ENCODE peak calls at places on chromosomes 13 and 19, in ten cellular contexts. C is tibial nerve, Q is WTC11, K is left lung, L is upper lobe of right lung, P is esophagus squamous epithelium, B is psoas muscle, V is cardiac fibroblast, R is K562, G is fibroblast of lung. I is an unnamed sample.

GRCh38 chr19:5655412-5655811 is 24.9 kb downstream of the MICOS13 start:
- DNase-seq in V (no peak), R (no peak), C (no peak), Q (no peak), P (no peak), G (no peak), L (no peak), B (no peak), K (no peak), I (no peak)

GRCh38 chr13:99617474-99618255 is 116.4 kb downstream of the TM9SF2 start:
- DNase-seq in K (no peak), V (peak), P (no peak), B (no peak), Q (peak), C (peak), G (peak), L (no peak), R (peak), I (no peak)

GRCh38 chr13:95237310-95237870 is 63.9 kb downstream of the ABCC4 start:
- DNase-seq in L (peak), C (no peak), P (no peak), Q (no peak), R (no peak), G (no peak), K (peak), B (no peak), V (no peak), I (no peak)

GRCh38 chr13:29369060-29369743 is 226.3 kb downstream of the SLC7A1 start:
- DNase-seq in B (no peak), Q (no peak), L (no peak), V (peak), K (no peak), G (peak), R (no peak), P (no peak), C (no peak), I (no peak)

GRCh38 chr19:39968789-39969188 is 2.2 kb upstream of the PSMC4 start:
- DNase-seq in G (no peak), Q (no peak), K (no peak), V (no peak), C (no peak), L (no peak), B (no peak), P (no peak), R (no peak), I (no peak)

GRCh38 chr13:67792151-67792665 is 562.1 kb upstream of the PCDH9 start:
- DNase-seq in C (no peak), B (no peak), P (no peak), L (no peak), Q (no peak), K (no peak), R (no peak), V (no peak), G (peak), I (no peak)

GRCh38 chr13:20043207-20043925 is 84.8 kb downstream of the ZMYM2 start:
- DNase-seq in R (no peak), P (no peak), K (peak), L (peak), V (no peak), Q (no peak), C (no peak), B (no peak), G (no peak), I (no peak)

GRCh38 chr19:12325690-12326089 is 7.7 kb downstream of the ZNF563 start:
- DNase-seq in G (no peak), K (no peak), R (no peak), C (no peak), P (no peak), V (no peak), Q (no peak), B (no peak), L (no peak), I (no peak)

GRCh38 chr19:4871711-4872110 is 4.2 kb upstream of the PLIN3 start:
- DNase-seq in P (no peak), L (no peak), K (no peak), C (no peak), R (no peak), G (no peak), Q (no peak), V (no peak), B (no peak), I (no peak)

GRCh38 chr13:46627462-46627861 is 74.5 kb downstream of the LRCH1 start:
- DNase-seq in K (no peak), V (no peak), G (no peak), R (no peak), Q (no peak), P (no peak), L (no peak), C (no peak), B (no peak), I (no peak)

GRCh38 chr13:97834255-97834654 is 119.2 kb upstream of the IPO5 start:
- DNase-seq in Q (no peak), B (no peak), L (no peak), C (no peak), G (no peak), R (no peak), P (no peak), K (no peak), V (no peak), I (no peak)
- TF ChIP-seq CTCF in Q (no peak), B (no peak), L (no peak), C (no peak), G (no peak), R (no peak), P (no peak), K (no peak), V (no peak), I (no peak)

GRCh38 chr13:110788778-110789177 is 75.3 kb downstream of the ING1 start:
- DNase-seq in L (no peak), P (no peak), C (no peak), V (no peak), B (no peak), G (no peak), R (no peak), K (no peak), Q (no peak), I (no peak)
- TF ChIP-seq CTCF in L (no peak), P (no peak), C (no peak), V (no peak), B (no peak), G (no peak), R (no peak), K (no peak), Q (no peak), I (no peak)

GRCh38 chr19:45150731-45151725 is 9.8 kb downstream of the NKPD1 start:
- DNase-seq in C (no peak), P (no peak), L (no peak), Q (no peak), K (no peak), B (no peak), R (no peak), G (no peak), V (no peak), I (no peak)

GRCh38 chr19:45152504-45153338 is 8.1 kb downstream of the NKPD1 start:
- DNase-seq in Q (peak), R (no peak), G (peak), L (peak), K (no peak), P (no peak), C (no peak), V (peak), B (peak), I (no peak)

GRCh38 chr19:45150180-45150579 is 10.6 kb downstream of the NKPD1 start:
- DNase-seq in G (no peak), B (no peak), L (no peak), K (no peak), C (no peak), V (no peak), Q (no peak), P (no peak), R (no peak), I (no peak)

GRCh38 chr19:45153339-45154063 is 7.3 kb downstream of the NKPD1 start:
- DNase-seq in B (peak), P (no peak), L (no peak), Q (peak), R (peak), K (no peak), V (peak), G (peak), C (no peak), I (no peak)

GRCh38 chr19:45151821-45152503 is 8.8 kb downstream of the NKPD1 start:
- DNase-seq in V (no peak), C (no peak), R (no peak), B (no peak), K (no peak), Q (peak), L (no peak), G (no peak), P (no peak), I (no peak)
- TF ChIP-seq CTCF in V (no peak), C (no peak), R (no peak), B (no peak), K (no peak), Q (no peak), L (no peak), G (no peak), P (no peak), I (no peak)

GRCh38 chr13:112969692-112970338 is 801 bp downstream of the MCF2L start:
- DNase-seq in K (no peak), B (peak), C (no peak), L (no peak), V (no peak), R (no peak), Q (no peak), P (no peak), G (no peak), I (no peak)

GRCh38 chr13:112972258-112972657 is 3.2 kb downstream of the MCF2L start:
- DNase-seq in K (no peak), Q (no peak), V (no peak), P (no peak), B (no peak), L (no peak), C (no peak), R (no peak), G (no peak), I (no peak)

GRCh38 chr13:112970552-112971287 is 1.7 kb downstream of the MCF2L start:
- DNase-seq in L (peak), C (no peak), V (no peak), G (no peak), K (no peak), R (no peak), Q (no peak), B (peak), P (no peak), I (no peak)

GRCh38 chr13:112972867-112973576 is 4.0 kb downstream of the MCF2L start:
- DNase-seq in P (no peak), C (no peak), V (no peak), B (peak), Q (no peak), L (peak), K (peak), R (no peak), G (no peak), I (no peak)

DNA sequence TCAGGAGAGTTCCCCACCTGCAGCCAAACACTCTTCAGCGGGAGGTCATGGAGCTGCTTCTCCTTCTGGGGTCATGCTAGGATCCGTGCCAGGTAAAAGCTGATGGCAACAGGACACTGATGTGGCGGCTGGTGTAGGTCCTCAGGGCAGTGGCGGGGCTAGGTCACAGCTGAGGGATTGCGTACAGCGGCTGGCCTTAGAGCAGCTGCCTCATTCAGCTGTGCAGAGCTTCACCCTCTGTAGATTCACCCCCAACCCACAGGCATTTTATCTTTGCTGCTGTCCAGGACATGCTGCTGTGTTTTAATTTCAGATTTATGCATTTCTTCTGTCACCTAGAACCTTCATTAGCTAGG is 2.3 kb downstream of the MCF2L start:
- DNase-seq in R (no peak), Q (no peak), P (no peak), C (no peak), B (peak), L (peak), G (no peak), K (no peak), V (no peak), I (no peak)
- TF ChIP-seq CTCF in R (no peak), Q (no peak), P (no peak), C (no peak), B (no peak), L (no peak), G (no peak), K (no peak), V (no peak), I (no peak)

DNA sequence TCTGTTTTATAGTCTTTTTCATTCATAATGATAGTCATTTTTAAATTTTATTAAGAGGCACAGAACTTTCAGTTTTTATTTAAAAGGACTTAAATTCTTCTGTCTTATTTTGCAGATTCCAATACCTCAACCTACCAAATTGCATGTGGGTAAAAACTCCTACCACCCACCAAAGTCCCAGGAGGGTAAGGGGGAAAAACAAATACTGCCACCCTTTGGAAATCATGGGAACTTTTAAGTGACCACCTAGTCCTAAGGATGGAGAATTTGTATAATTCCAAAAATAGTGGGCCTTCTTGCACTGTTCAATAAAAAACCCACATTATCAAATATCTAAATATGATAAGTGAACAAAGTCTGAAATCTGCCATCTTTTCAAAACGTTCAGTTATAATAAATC is 9.7 kb downstream of the SUPT20H start:
- DNase-seq in R (no peak), C (no peak), V (no peak), P (no peak), Q (no peak), B (no peak), K (no peak), L (no peak), G (no peak), I (no peak)
- TF ChIP-seq CTCF in R (peak), C (no peak), V (peak), P (no peak), Q (peak), B (no peak), K (no peak), L (no peak), G (peak), I (peak)

DNA sequence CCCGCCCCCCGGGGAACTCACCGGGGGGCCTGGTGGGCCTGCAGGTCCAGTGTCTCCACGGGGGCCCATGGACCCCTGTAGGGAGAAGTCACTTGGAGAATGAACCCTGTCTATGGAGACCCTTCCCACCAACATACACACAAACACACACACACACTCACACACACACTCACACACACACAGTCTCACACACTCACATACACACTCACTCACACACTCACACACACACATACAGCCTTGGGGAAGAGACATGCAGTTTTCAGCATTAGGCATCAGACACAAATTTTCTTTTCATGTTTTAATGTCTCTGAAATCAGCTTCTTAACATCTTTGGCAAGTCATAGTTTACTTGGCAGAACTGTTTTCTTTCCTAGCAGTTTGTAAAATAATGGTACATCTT is 31.0 kb upstream of the OLFM2 start:
- DNase-seq in L (no peak), R (no peak), V (no peak), C (no peak), B (no peak), G (no peak), K (no peak), P (no peak), Q (no peak), I (no peak)
- TF ChIP-seq CTCF in L (no peak), R (no peak), V (no peak), C (no peak), B (no peak), G (no peak), K (no peak), P (no peak), Q (no peak), I (no peak)

DNA sequence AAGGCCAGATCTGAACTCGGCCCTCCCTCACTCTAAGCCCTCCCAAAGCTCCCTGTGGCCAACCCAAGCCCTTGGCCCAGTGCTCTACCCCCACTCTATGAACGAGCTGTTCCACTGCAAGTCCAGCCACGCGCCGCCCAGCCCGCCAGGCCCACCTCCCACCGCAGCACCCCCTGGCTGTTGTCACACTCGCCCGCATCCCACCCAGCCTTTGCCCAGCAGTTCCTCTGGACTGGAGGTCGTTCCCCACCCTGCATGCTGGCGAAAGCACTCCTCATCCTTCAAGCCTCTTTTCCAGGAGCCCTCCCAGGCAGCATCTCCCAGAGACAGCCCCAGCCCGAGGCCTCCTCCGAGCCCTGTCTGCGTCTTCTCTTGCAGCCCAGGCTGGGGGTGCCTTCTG is 33.1 kb upstream of the ONECUT3 start:
- DNase-seq in B (no peak), L (no peak), R (no peak), G (no peak), C (no peak), K (no peak), V (no peak), Q (no peak), P (no peak), I (no peak)
- TF ChIP-seq CTCF in B (no peak), L (no peak), R (no peak), G (no peak), C (no peak), K (no peak), V (no peak), Q (no peak), P (no peak), I (no peak)

GRCh38 chr13:54185785-54186184 is 1157.2 kb downstream of the OLFM4 start:
- DNase-seq in B (no peak), R (no peak), Q (peak), G (no peak), K (no peak), C (no peak), V (no peak), L (no peak), P (no peak), I (no peak)
- TF ChIP-seq CTCF in B (no peak), R (no peak), Q (peak), G (no peak), K (no peak), C (no peak), V (no peak), L (no peak), P (no peak), I (peak)

GRCh38 chr19:17777840-17778620 is 16.9 kb upstream of the B3GNT3 start:
- DNase-seq in V (peak), Q (peak), P (no peak), R (peak), L (peak), C (no peak), K (peak), G (peak), B (peak), I (no peak)

GRCh38 chr19:17775991-17776803 is 18.7 kb upstream of the B3GNT3 start:
- DNase-seq in Q (no peak), R (no peak), B (no peak), K (no peak), C (no peak), L (peak), G (no peak), V (peak), P (no peak), I (no peak)

GRCh38 chr19:17772172-17772571 is 20.9 kb downstream of the FCHO1 start:
- DNase-seq in C (no peak), K (no peak), B (no peak), Q (no peak), G (peak), P (no peak), R (no peak), L (no peak), V (peak), I (no peak)

GRCh38 chr19:17778621-17779280 is 16.2 kb upstream of the B3GNT3 start:
- DNase-seq in Q (peak), B (no peak), R (peak), L (peak), G (no peak), V (no peak), C (no peak), P (no peak), K (no peak), I (no peak)

GRCh38 chr19:17775245-17775927 is 19.6 kb upstream of the B3GNT3 start:
- DNase-seq in G (no peak), C (no peak), V (peak), L (no peak), Q (peak), R (peak), K (no peak), P (no peak), B (no peak), I (no peak)
- TF ChIP-seq CTCF in G (peak), C (no peak), V (peak), L (peak), Q (peak), R (peak), K (peak), P (peak), B (no peak), I (peak)

GRCh38 chr13:49681837-49682236 is 9.4 kb downstream of the EBPL start:
- DNase-seq in V (no peak), C (no peak), P (no peak), L (no peak), R (no peak), G (peak), K (no peak), Q (no peak), B (no peak), I (no peak)

GRCh38 chr13:49676581-49677298 is 14.5 kb downstream of the EBPL start:
- DNase-seq in Q (no peak), V (no peak), L (no peak), C (no peak), P (no peak), K (no peak), B (no peak), R (no peak), G (no peak), I (no peak)

GRCh38 chr13:49683489-49683888 is 7.8 kb downstream of the EBPL start:
- DNase-seq in P (no peak), V (no peak), K (no peak), G (no peak), Q (no peak), R (no peak), L (no peak), C (no peak), B (no peak), I (no peak)

GRCh38 chr13:49678172-49678914 is 12.9 kb downstream of the EBPL start:
- DNase-seq in V (no peak), R (no peak), G (no peak), P (no peak), Q (no peak), B (no peak), C (no peak), L (no peak), K (no peak), I (no peak)

DNA sequence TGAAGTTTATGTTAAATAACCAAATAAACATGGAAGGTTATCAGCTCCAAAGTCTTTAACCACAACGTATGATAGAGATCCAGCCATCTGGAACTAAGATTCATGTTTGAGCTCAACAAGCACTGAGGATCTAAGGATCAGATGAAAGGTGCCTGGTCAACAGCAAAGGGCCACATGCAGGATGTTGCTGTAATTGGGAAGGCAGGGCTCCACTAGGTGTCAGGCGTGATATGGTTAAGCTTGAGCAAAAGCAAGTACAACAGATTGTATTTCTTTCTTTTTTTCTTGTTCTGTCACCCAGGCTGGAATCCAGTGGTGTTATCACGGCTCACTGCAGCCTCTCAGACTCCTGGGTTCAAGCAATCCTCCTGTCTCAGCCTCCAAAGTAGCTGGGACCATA is 12.0 kb downstream of the EBPL start:
- DNase-seq in B (no peak), V (no peak), P (no peak), Q (no peak), K (no peak), L (no peak), C (no peak), R (no peak), G (peak), I (no peak)
- TF ChIP-seq CTCF in B (peak), V (peak), P (peak), Q (no peak), K (no peak), L (no peak), C (no peak), R (no peak), G (peak), I (no peak)